ENCODE peak calls at places on chromosomes 11 and 22, in nine cellular contexts. One of them, this sample, is unnamed.

GRCh38 chr11:91248199-91248807 is 976.3 kb upstream of the FAT3 start:
- DNase-seq in GM20000: no peak
- DNase-seq in KBM-7: peak
- DNase-seq in left ventricle myocardium superior: no peak
- DNase-seq in lower leg skin: no peak
- DNase-seq in anterior cingulate cortex: no peak
- DNase-seq in endothelial cell: peak
- DNase-seq in NCI-H446: peak
- DNase-seq in tibial nerve: peak
- DNase-seq in this sample: peak

GRCh38 chr22:24156146-24156914 is 25.0 kb upstream of the SUSD2 start:
- DNase-seq in left ventricle myocardium superior: peak
- DNase-seq in endothelial cell: peak
- DNase-seq in lower leg skin: no peak
- DNase-seq in GM20000: peak
- DNase-seq in tibial nerve: no peak
- DNase-seq in KBM-7: no peak
- DNase-seq in anterior cingulate cortex: no peak
- DNase-seq in NCI-H446: no peak
- DNase-seq in this sample: peak

GRCh38 chr11:559712-560304 is 730 bp downstream of the LMNTD2 start:
- DNase-seq in left ventricle myocardium superior: no peak
- DNase-seq in KBM-7: no peak
- DNase-seq in tibial nerve: no peak
- DNase-seq in GM20000: no peak
- DNase-seq in endothelial cell: no peak
- DNase-seq in anterior cingulate cortex: no peak
- DNase-seq in lower leg skin: no peak
- DNase-seq in NCI-H446: no peak
- DNase-seq in this sample: peak

GRCh38 chr22:46109474-46110003 is 40.8 kb upstream of the PPARA start:
- DNase-seq in tibial nerve: no peak
- DNase-seq in left ventricle myocardium superior: no peak
- DNase-seq in KBM-7: no peak
- DNase-seq in anterior cingulate cortex: no peak
- DNase-seq in GM20000: no peak
- DNase-seq in NCI-H446: no peak
- DNase-seq in endothelial cell: no peak
- DNase-seq in lower leg skin: no peak
- DNase-seq in this sample: no peak

GRCh38 chr11:72784662-72785061 is 9.2 kb downstream of the STARD10 start:
- DNase-seq in NCI-H446: no peak
- DNase-seq in KBM-7: no peak
- DNase-seq in tibial nerve: no peak
- DNase-seq in GM20000: no peak
- DNase-seq in lower leg skin: no peak
- DNase-seq in left ventricle myocardium superior: no peak
- DNase-seq in endothelial cell: no peak
- DNase-seq in anterior cingulate cortex: no peak
- DNase-seq in this sample: no peak

GRCh38 chr11:112366012-112366411 is 105.4 kb upstream of the PLET1 start:
- DNase-seq in NCI-H446: no peak
- DNase-seq in GM20000: no peak
- DNase-seq in left ventricle myocardium superior: no peak
- DNase-seq in lower leg skin: no peak
- DNase-seq in tibial nerve: no peak
- DNase-seq in anterior cingulate cortex: no peak
- DNase-seq in KBM-7: no peak
- DNase-seq in endothelial cell: no peak
- DNase-seq in this sample: no peak

GRCh38 chr22:48099671-48100070 is 1337.2 kb downstream of the TBC1D22A start:
- DNase-seq in GM20000: no peak
- DNase-seq in NCI-H446: no peak
- DNase-seq in KBM-7: no peak
- DNase-seq in tibial nerve: no peak
- DNase-seq in anterior cingulate cortex: no peak
- DNase-seq in lower leg skin: no peak
- DNase-seq in endothelial cell: no peak
- DNase-seq in left ventricle myocardium superior: no peak
- DNase-seq in this sample: no peak

GRCh38 chr11:129951201-129951882 is 51.3 kb downstream of the PRDM10 start:
- DNase-seq in KBM-7: no peak
- DNase-seq in tibial nerve: no peak
- DNase-seq in GM20000: no peak
- DNase-seq in left ventricle myocardium superior: no peak
- DNase-seq in NCI-H446: no peak
- DNase-seq in endothelial cell: no peak
- DNase-seq in anterior cingulate cortex: no peak
- DNase-seq in lower leg skin: no peak
- DNase-seq in this sample: no peak

GRCh38 chr22:29626497-29627195 is 23.2 kb downstream of the NF2 start:
- DNase-seq in lower leg skin: no peak
- DNase-seq in endothelial cell: no peak
- DNase-seq in GM20000: no peak
- DNase-seq in KBM-7: no peak
- DNase-seq in NCI-H446: no peak
- DNase-seq in tibial nerve: no peak
- DNase-seq in anterior cingulate cortex: no peak
- DNase-seq in left ventricle myocardium superior: no peak
- DNase-seq in this sample: no peak

GRCh38 chr11:61654397-61654829 is 25.8 kb upstream of the DAGLA start:
- DNase-seq in left ventricle myocardium superior: peak
- DNase-seq in KBM-7: peak
- DNase-seq in endothelial cell: no peak
- DNase-seq in tibial nerve: peak
- DNase-seq in lower leg skin: peak
- DNase-seq in anterior cingulate cortex: no peak
- DNase-seq in GM20000: no peak
- DNase-seq in NCI-H446: no peak
- DNase-seq in this sample: no peak

GRCh38 chr22:50435701-50436115 is 39.1 kb downstream of the SBF1 start:
- DNase-seq in tibial nerve: no peak
- DNase-seq in NCI-H446: no peak
- DNase-seq in left ventricle myocardium superior: no peak
- DNase-seq in GM20000: no peak
- DNase-seq in lower leg skin: no peak
- DNase-seq in anterior cingulate cortex: no peak
- DNase-seq in endothelial cell: no peak
- DNase-seq in KBM-7: no peak
- DNase-seq in this sample: no peak

GRCh38 chr11:65616575-65617001 is 1.0 kb downstream of the PCNX3 start:
- DNase-seq in GM20000: no peak
- DNase-seq in KBM-7: no peak
- DNase-seq in NCI-H446: no peak
- DNase-seq in anterior cingulate cortex: no peak
- DNase-seq in left ventricle myocardium superior: no peak
- DNase-seq in endothelial cell: no peak
- DNase-seq in tibial nerve: no peak
- DNase-seq in lower leg skin: no peak
- DNase-seq in this sample: no peak

GRCh38 chr22:47837703-47838102 is 1075.3 kb downstream of the TBC1D22A start:
- DNase-seq in left ventricle myocardium superior: no peak
- DNase-seq in endothelial cell: peak
- DNase-seq in anterior cingulate cortex: no peak
- DNase-seq in NCI-H446: peak
- DNase-seq in KBM-7: peak
- DNase-seq in tibial nerve: no peak
- DNase-seq in lower leg skin: no peak
- DNase-seq in GM20000: no peak
- DNase-seq in this sample: peak

GRCh38 chr11:86916330-86916729 is 38.9 kb downstream of the FZD4 start:
- DNase-seq in lower leg skin: no peak
- DNase-seq in left ventricle myocardium superior: no peak
- DNase-seq in NCI-H446: no peak
- DNase-seq in endothelial cell: no peak
- DNase-seq in KBM-7: no peak
- DNase-seq in tibial nerve: peak
- DNase-seq in anterior cingulate cortex: no peak
- DNase-seq in GM20000: no peak
- DNase-seq in this sample: no peak

GRCh38 chr11:67167715-67168114 is 48.7 kb downstream of the KDM2A start:
- DNase-seq in tibial nerve: no peak
- DNase-seq in anterior cingulate cortex: no peak
- DNase-seq in KBM-7: no peak
- DNase-seq in lower leg skin: no peak
- DNase-seq in left ventricle myocardium superior: no peak
- DNase-seq in GM20000: no peak
- DNase-seq in endothelial cell: no peak
- DNase-seq in NCI-H446: no peak
- DNase-seq in this sample: no peak

GRCh38 chr11:16909375-16910035 is 104.7 kb downstream of the PLEKHA7 start:
- DNase-seq in endothelial cell: no peak
- DNase-seq in left ventricle myocardium superior: no peak
- DNase-seq in tibial nerve: no peak
- DNase-seq in GM20000: peak
- DNase-seq in KBM-7: no peak
- DNase-seq in lower leg skin: no peak
- DNase-seq in anterior cingulate cortex: no peak
- DNase-seq in NCI-H446: no peak
- DNase-seq in this sample: no peak

GRCh38 chr11:33500331-33500730 is 200.3 kb downstream of the C11orf91 start:
- DNase-seq in NCI-H446: no peak
- DNase-seq in lower leg skin: no peak
- DNase-seq in endothelial cell: no peak
- DNase-seq in KBM-7: no peak
- DNase-seq in left ventricle myocardium superior: no peak
- DNase-seq in GM20000: no peak
- DNase-seq in anterior cingulate cortex: no peak
- DNase-seq in tibial nerve: no peak
- DNase-seq in this sample: no peak

GRCh38 chr22:20549232-20549841 is 41.9 kb downstream of the MED15 start:
- DNase-seq in anterior cingulate cortex: no peak
- DNase-seq in lower leg skin: no peak
- DNase-seq in GM20000: no peak
- DNase-seq in left ventricle myocardium superior: no peak
- DNase-seq in NCI-H446: peak
- DNase-seq in KBM-7: peak
- DNase-seq in tibial nerve: no peak
- DNase-seq in endothelial cell: no peak
- DNase-seq in this sample: no peak

GRCh38 chr11:103601230-103601846 is 435.1 kb upstream of the DDI1 start:
- DNase-seq in GM20000: peak
- DNase-seq in left ventricle myocardium superior: no peak
- DNase-seq in endothelial cell: peak
- DNase-seq in NCI-H446: peak
- DNase-seq in tibial nerve: peak
- DNase-seq in KBM-7: peak
- DNase-seq in anterior cingulate cortex: no peak
- DNase-seq in lower leg skin: no peak
- DNase-seq in this sample: peak

GRCh38 chr11:70085815-70086769 is 8.0 kb downstream of the ANO1 start:
- DNase-seq in GM20000: no peak
- DNase-seq in endothelial cell: no peak
- DNase-seq in left ventricle myocardium superior: peak
- DNase-seq in tibial nerve: no peak
- DNase-seq in NCI-H446: no peak
- DNase-seq in KBM-7: no peak
- DNase-seq in lower leg skin: no peak
- DNase-seq in anterior cingulate cortex: no peak
- DNase-seq in this sample: no peak

GRCh38 chr11:116948375-116948774 is 111.0 kb upstream of the APOA1 start:
- DNase-seq in KBM-7: no peak
- DNase-seq in GM20000: no peak
- DNase-seq in anterior cingulate cortex: no peak
- DNase-seq in NCI-H446: no peak
- DNase-seq in endothelial cell: no peak
- DNase-seq in lower leg skin: no peak
- DNase-seq in left ventricle myocardium superior: no peak
- DNase-seq in tibial nerve: no peak
- DNase-seq in this sample: no peak

This sample was measured in WTC11.